ENCODE peak calls at places on chromosome 14, in nine cellular contexts. I, B, P, R, L, N, K, A and G are unnamed samples.

GRCh38 chr14:105271224-105271890 is 23.0 kb downstream of the BTBD6 start:
- DNase-seq in I (no peak), B (no peak), P (no peak), R (no peak), L (no peak), N (no peak), K (no peak), A (no peak), G (no peak)

GRCh38 chr14:99592394-99592793 is 11.6 kb downstream of the CCDC85C start:
- DNase-seq in I (no peak), B (no peak), P (no peak), R (no peak), L (no peak), N (no peak), K (no peak), A (no peak), G (no peak)

GRCh38 chr14:105375635-105376057 is 22.7 kb upstream of the TEX22 start:
- DNase-seq in I (no peak), B (no peak), P (no peak), R (no peak), L (no peak), N (no peak), K (no peak), A (no peak), G (no peak)

GRCh38 chr14:88327497-88327896 is 4.4 kb upstream of the KCNK10 start:
- DNase-seq in I (no peak), B (no peak), P (no peak), R (no peak), L (no peak), N (no peak), K (no peak), A (no peak), G (no peak)

GRCh38 chr14:83217492-83217891 is 1683.8 kb upstream of the SEL1L start:
- DNase-seq in I (no peak), B (no peak), P (no peak), R (no peak), L (no peak), N (no peak), K (no peak), A (no peak), G (no peak)

GRCh38 chr14:74985806-74986205 is 16.9 kb upstream of the EIF2B2 start:
- DNase-seq in I (no peak), B (no peak), P (no peak), R (no peak), L (no peak), N (no peak), K (no peak), A (no peak), G (no peak)

GRCh38 chr14:21191809-21192446 is 36.1 kb upstream of the OR5AU1 start:
- DNase-seq in I (peak; percentile 19), B (peak; percentile 25), P (peak; percentile 54), R (no peak), L (peak; percentile 43), N (peak; percentile 87), K (peak; percentile 83), A (no peak), G (peak; percentile 71)

GRCh38 chr14:105888151-105888550 is 361.8 kb downstream of the TMEM121 start:
- DNase-seq in I (no peak), B (no peak), P (no peak), R (no peak), L (no peak), N (no peak), K (no peak), A (no peak), G (no peak)

GRCh38 chr14:77459072-77459723 is 1.3 kb downstream of the AHSA1 start:
- DNase-seq in I (peak; percentile 23), B (peak; percentile 46), P (peak; percentile 43), R (no peak), L (peak; percentile 26), N (peak; percentile 32), K (peak; percentile 76), A (peak; percentile 20), G (peak; percentile 59)

GRCh38 chr14:59148334-59148900 is 40.0 kb upstream of the DAAM1 start:
- DNase-seq in I (no peak), B (no peak), P (no peak), R (no peak), L (no peak), N (no peak), K (no peak), A (no peak), G (no peak)

GRCh38 chr14:51922624-51923023 is 62.2 kb downstream of the GNG2 start:
- DNase-seq in I (no peak), B (peak; percentile 24), P (no peak), R (no peak), L (no peak), N (no peak), K (peak; percentile 74), A (no peak), G (no peak)

GRCh38 chr14:90599748-90600507 is 203.1 kb downstream of the CALM1 start:
- DNase-seq in I (peak; percentile 5), B (no peak), P (no peak), R (no peak), L (no peak), N (no peak), K (no peak), A (no peak), G (peak; percentile 10)

GRCh38 chr14:88085736-88086135 is 80.8 kb downstream of the GPR65 start:
- DNase-seq in I (no peak), B (no peak), P (no peak), R (no peak), L (no peak), N (no peak), K (no peak), A (no peak), G (no peak)

GRCh38 chr14:61512508-61512907 is 182.8 kb upstream of the HIF1A start:
- DNase-seq in I (no peak), B (no peak), P (no peak), R (no peak), L (no peak), N (no peak), K (no peak), A (no peak), G (no peak)

GRCh38 chr14:100170880-100171279 is 11.4 kb upstream of the DEGS2 start:
- DNase-seq in I (no peak), B (no peak), P (no peak), R (no peak), L (no peak), N (no peak), K (no peak), A (no peak), G (no peak)

GRCh38 chr14:81890020-81890419 is 356.4 kb upstream of the SEL1L start:
- DNase-seq in I (no peak), B (no peak), P (no peak), R (no peak), L (no peak), N (no peak), K (no peak), A (no peak), G (no peak)

GRCh38 chr14:70885343-70886014 is 21.8 kb upstream of the PCNX1 start:
- DNase-seq in I (no peak), B (no peak), P (no peak), R (no peak), L (no peak), N (no peak), K (no peak), A (no peak), G (no peak)